ENCODE peak calls at places on chromosomes 13 and 19, in seven cellular contexts. R is stimulated activated naive CD8-positive, alpha-beta T cell treated with anti-CD3 and anti-CD28 coated beads, Interleukin-15, Interleukin-2, amounts not matched to agents 100 U/mL and 50 U/mL, for 24 hours; Y is anterior cingulate cortex; O is fibroblast of the aortic adventitia; M is H1; V is neural progenitor cell; D is ascending aorta. K is an unnamed sample.
A peak's percentile ranks its signal among the peaks of the same experiment; 100 is the strongest.

GRCh38 chr19:28486934-28487333 is 726.0 kb downstream of the UQCRFS1 start:
- DNase-seq in R (no peak), O (no peak), V (no peak), D (no peak), Y (no peak), M (no peak), K (no peak)

GRCh38 chr13:99657848-99658265 is 156.6 kb downstream of the TM9SF2 start:
- DNase-seq in D (no peak), O (peak; percentile 5), M (peak; percentile 74), Y (no peak), R (peak; percentile 43), V (peak; percentile 79), K (peak; percentile 46)

GRCh38 chr13:114129649-114130062 is 2.8 kb downstream of the RASA3 start:
- DNase-seq in D (no peak), O (no peak), M (no peak), R (peak; percentile 69), Y (no peak), V (no peak), K (no peak)

GRCh38 chr13:75947448-75947847 is 311.3 kb downstream of the LMO7 start:
- DNase-seq in R (no peak), O (no peak), M (no peak), D (no peak), V (no peak), Y (no peak), K (no peak)

GRCh38 chr13:81012031-81012430 is 671.1 kb upstream of the SPRY2 start:
- DNase-seq in V (no peak), O (no peak), M (no peak), R (no peak), D (no peak), Y (no peak), K (no peak)

GRCh38 chr13:21663197-21663596 is 7.7 kb upstream of the FGF9 start:
- DNase-seq in D (no peak), R (no peak), O (no peak), V (no peak), Y (no peak), M (no peak), K (no peak)

GRCh38 chr19:20259615-20260014 is 92.6 kb downstream of the ZNF486 start:
- DNase-seq in O (no peak), V (no peak), Y (no peak), M (peak; percentile 46), D (no peak), R (no peak), K (no peak)

GRCh38 chr19:56838930-56839664 is 1.4 kb downstream of the PEG3 start:
- DNase-seq in V (no peak), Y (peak; percentile 95), M (no peak), D (peak; percentile 94), O (no peak), R (no peak), K (peak; percentile 22)

GRCh38 chr19:45569619-45570421 is 14.8 kb downstream of the OPA3 start:
- DNase-seq in D (no peak), O (peak; percentile 39), M (peak; percentile 96), V (peak; percentile 80), Y (no peak), R (peak; percentile 77), K (peak; percentile 38)

GRCh38 chr13:37806666-37807065 is 62.9 kb downstream of the TRPC4 start:
- DNase-seq in D (no peak), R (no peak), V (no peak), M (no peak), Y (no peak), O (no peak), K (no peak)

GRCh38 chr13:112586334-112586733 is 1.6 kb downstream of the TUBGCP3 start:
- DNase-seq in D (no peak), V (no peak), O (no peak), Y (no peak), M (no peak), R (no peak), K (no peak)

GRCh38 chr19:15702590-15702930 is 25.3 kb upstream of the OR10H2 start:
- DNase-seq in Y (no peak), D (peak; percentile 29), R (peak; percentile 13), V (no peak), M (no peak), O (peak; percentile 7), K (no peak)

GRCh38 chr13:91347996-91348905 is 764 bp downstream of the MIR17HG start:
- DNase-seq in D (no peak), O (peak; percentile 37), M (no peak), R (peak; percentile 71), V (peak; percentile 63), Y (peak; percentile 59), K (no peak)

GRCh38 chr13:113906566-113906965 is 42.7 kb upstream of the GAS6 start:
- DNase-seq in V (no peak), R (no peak), M (peak; percentile 39), Y (no peak), O (no peak), D (no peak), K (no peak)

GRCh38 chr13:109844396-109844795 is 58.0 kb upstream of the IRS2 start:
- DNase-seq in O (peak; percentile 28), V (no peak), M (no peak), Y (no peak), R (no peak), D (no peak), K (peak; percentile 67)

GRCh38 chr19:38514812-38515633 is 81.5 kb downstream of the RYR1 start:
- DNase-seq in O (peak; percentile 46), Y (peak; percentile 13), M (peak; percentile 95), D (no peak), V (peak; percentile 83), R (peak; percentile 80), K (peak; percentile 39)

K was measured in fibroblast of lung.